ENCODE peak calls at places on chromosomes 2 and 18, in six cellular contexts. One of them, this sample, is unnamed.

GRCh38 chr18:51614033-51614432 is 416.6 kb upstream of the MEX3C start:
- DNase-seq in WERI-Rb-1: no peak
- DNase-seq in cardiac fibroblast: peak; percentile 94
- DNase-seq in RPMI8226: peak; percentile 45
- DNase-seq in non-pigmented ciliary epithelial cell: peak; percentile 18
- DNase-seq in DMS79 treated with DMSO at 0.1 percent for 48 hours: no peak
- DNase-seq in this sample: peak; percentile 93

GRCh38 chr2:121454549-121455090 is 76.1 kb upstream of the RNU4ATAC start:
- DNase-seq in RPMI8226: no peak
- DNase-seq in cardiac fibroblast: peak; percentile 20
- DNase-seq in non-pigmented ciliary epithelial cell: no peak
- DNase-seq in WERI-Rb-1: no peak
- DNase-seq in DMS79 treated with DMSO at 0.1 percent for 48 hours: no peak
- DNase-seq in this sample: no peak

GRCh38 chr2:130307850-130308249 is 34.8 kb upstream of the IMP4 start:
- DNase-seq in WERI-Rb-1: no peak
- DNase-seq in RPMI8226: no peak
- DNase-seq in DMS79 treated with DMSO at 0.1 percent for 48 hours: no peak
- DNase-seq in cardiac fibroblast: no peak
- DNase-seq in non-pigmented ciliary epithelial cell: no peak
- DNase-seq in this sample: no peak

GRCh38 chr2:60429681-60430080 is 123.8 kb downstream of the BCL11A start:
- DNase-seq in RPMI8226: no peak
- DNase-seq in DMS79 treated with DMSO at 0.1 percent for 48 hours: no peak
- DNase-seq in WERI-Rb-1: no peak
- DNase-seq in cardiac fibroblast: no peak
- DNase-seq in non-pigmented ciliary epithelial cell: no peak
- DNase-seq in this sample: no peak

GRCh38 chr18:75714766-75715165 is 287.3 kb upstream of the SMIM21 start:
- DNase-seq in WERI-Rb-1: no peak
- DNase-seq in RPMI8226: no peak
- DNase-seq in DMS79 treated with DMSO at 0.1 percent for 48 hours: no peak
- DNase-seq in cardiac fibroblast: no peak
- DNase-seq in non-pigmented ciliary epithelial cell: no peak
- DNase-seq in this sample: no peak

GRCh38 chr2:134027980-134028379 is 225.9 kb upstream of the MGAT5 start:
- DNase-seq in WERI-Rb-1: no peak
- DNase-seq in RPMI8226: no peak
- DNase-seq in non-pigmented ciliary epithelial cell: no peak
- DNase-seq in DMS79 treated with DMSO at 0.1 percent for 48 hours: no peak
- DNase-seq in cardiac fibroblast: no peak
- DNase-seq in this sample: no peak

GRCh38 chr2:173962036-173962435 is 3.1 kb downstream of the SP3 start:
- DNase-seq in DMS79 treated with DMSO at 0.1 percent for 48 hours: no peak
- DNase-seq in cardiac fibroblast: peak; percentile 22
- DNase-seq in RPMI8226: peak; percentile 34
- DNase-seq in non-pigmented ciliary epithelial cell: no peak
- DNase-seq in WERI-Rb-1: no peak
- DNase-seq in this sample: no peak

GRCh38 chr18:49251451-49251850 is 209.0 kb downstream of the DYM start:
- DNase-seq in cardiac fibroblast: no peak
- DNase-seq in DMS79 treated with DMSO at 0.1 percent for 48 hours: no peak
- DNase-seq in RPMI8226: no peak
- DNase-seq in WERI-Rb-1: peak; percentile 69
- DNase-seq in non-pigmented ciliary epithelial cell: no peak
- DNase-seq in this sample: no peak

GRCh38 chr2:74507926-74508520 is 528 bp upstream of the PCGF1 start:
- DNase-seq in DMS79 treated with DMSO at 0.1 percent for 48 hours: peak; percentile 25
- DNase-seq in cardiac fibroblast: peak; percentile 46
- DNase-seq in WERI-Rb-1: peak; percentile 95
- DNase-seq in RPMI8226: peak; percentile 48
- DNase-seq in non-pigmented ciliary epithelial cell: no peak
- DNase-seq in this sample: no peak

GRCh38 chr18:62999392-62999791 is 284.1 kb downstream of the PHLPP1 start:
- DNase-seq in cardiac fibroblast: peak; percentile 93
- DNase-seq in DMS79 treated with DMSO at 0.1 percent for 48 hours: no peak
- DNase-seq in RPMI8226: no peak
- DNase-seq in non-pigmented ciliary epithelial cell: no peak
- DNase-seq in WERI-Rb-1: no peak
- DNase-seq in this sample: no peak

GRCh38 chr18:58335223-58335622 is 291.2 kb downstream of the NEDD4L start:
- DNase-seq in RPMI8226: no peak
- DNase-seq in WERI-Rb-1: no peak
- DNase-seq in non-pigmented ciliary epithelial cell: no peak
- DNase-seq in DMS79 treated with DMSO at 0.1 percent for 48 hours: no peak
- DNase-seq in cardiac fibroblast: no peak
- DNase-seq in this sample: no peak

GRCh38 chr2:167331636-167332232 is 443.5 kb downstream of the XIRP2 start:
- DNase-seq in non-pigmented ciliary epithelial cell: no peak
- DNase-seq in cardiac fibroblast: peak; percentile 1
- DNase-seq in RPMI8226: peak; percentile 6
- DNase-seq in WERI-Rb-1: peak; percentile 46
- DNase-seq in DMS79 treated with DMSO at 0.1 percent for 48 hours: no peak
- DNase-seq in this sample: no peak

GRCh38 chr2:98806266-98806697 is 75.3 kb upstream of the MGAT4A start:
- DNase-seq in non-pigmented ciliary epithelial cell: no peak
- DNase-seq in cardiac fibroblast: peak; percentile 70
- DNase-seq in RPMI8226: peak; percentile 45
- DNase-seq in WERI-Rb-1: no peak
- DNase-seq in DMS79 treated with DMSO at 0.1 percent for 48 hours: peak; percentile 78
- DNase-seq in this sample: peak; percentile 92

GRCh38 chr2:18178736-18179349 is 300.4 kb downstream of the KCNS3 start:
- DNase-seq in RPMI8226: peak; percentile 56
- DNase-seq in cardiac fibroblast: peak; percentile 48
- DNase-seq in DMS79 treated with DMSO at 0.1 percent for 48 hours: peak; percentile 53
- DNase-seq in WERI-Rb-1: peak; percentile 66
- DNase-seq in non-pigmented ciliary epithelial cell: no peak
- DNase-seq in this sample: no peak

GRCh38 chr2:240778426-240778825 is 41.6 kb downstream of the KIF1A start:
- DNase-seq in WERI-Rb-1: no peak
- DNase-seq in cardiac fibroblast: no peak
- DNase-seq in non-pigmented ciliary epithelial cell: no peak
- DNase-seq in DMS79 treated with DMSO at 0.1 percent for 48 hours: no peak
- DNase-seq in RPMI8226: no peak
- DNase-seq in this sample: no peak

GRCh38 chr2:144550916-144551315 is 31.0 kb upstream of the ZEB2 start:
- DNase-seq in non-pigmented ciliary epithelial cell: no peak
- DNase-seq in RPMI8226: no peak
- DNase-seq in DMS79 treated with DMSO at 0.1 percent for 48 hours: no peak
- DNase-seq in cardiac fibroblast: no peak
- DNase-seq in WERI-Rb-1: no peak
- DNase-seq in this sample: no peak

GRCh38 chr2:57141269-57141668 is 905.3 kb upstream of the VRK2 start:
- DNase-seq in RPMI8226: peak; percentile 52
- DNase-seq in cardiac fibroblast: no peak
- DNase-seq in non-pigmented ciliary epithelial cell: no peak
- DNase-seq in WERI-Rb-1: no peak
- DNase-seq in DMS79 treated with DMSO at 0.1 percent for 48 hours: no peak
- DNase-seq in this sample: no peak

GRCh38 chr2:127408004-127408806 is 10.0 kb upstream of the PROC start:
- DNase-seq in RPMI8226: peak; percentile 95
- DNase-seq in WERI-Rb-1: peak; percentile 95
- DNase-seq in DMS79 treated with DMSO at 0.1 percent for 48 hours: peak; percentile 84
- DNase-seq in non-pigmented ciliary epithelial cell: peak; percentile 28
- DNase-seq in cardiac fibroblast: peak; percentile 94
- DNase-seq in this sample: peak; percentile 89

GRCh38 chr2:176140520-176141317 is 10.6 kb upstream of the HOXD4 start:
- DNase-seq in RPMI8226: peak; percentile 47
- DNase-seq in cardiac fibroblast: peak; percentile 66
- DNase-seq in non-pigmented ciliary epithelial cell: no peak
- DNase-seq in WERI-Rb-1: peak; percentile 74
- DNase-seq in DMS79 treated with DMSO at 0.1 percent for 48 hours: no peak
- DNase-seq in this sample: peak; percentile 60

GRCh38 chr2:223944166-223944703 is 900 bp downstream of the WDFY1 start:
- DNase-seq in RPMI8226: no peak
- DNase-seq in non-pigmented ciliary epithelial cell: no peak
- DNase-seq in WERI-Rb-1: peak; percentile 42
- DNase-seq in DMS79 treated with DMSO at 0.1 percent for 48 hours: no peak
- DNase-seq in cardiac fibroblast: no peak
- DNase-seq in this sample: peak; percentile 9

GRCh38 chr2:124081154-124081771 is 56.2 kb downstream of the CNTNAP5 start:
- DNase-seq in cardiac fibroblast: peak; percentile 24
- DNase-seq in WERI-Rb-1: no peak
- DNase-seq in non-pigmented ciliary epithelial cell: no peak
- DNase-seq in RPMI8226: no peak
- DNase-seq in DMS79 treated with DMSO at 0.1 percent for 48 hours: no peak
- DNase-seq in this sample: no peak

GRCh38 chr2:23241611-23242245 is 143.3 kb upstream of the KLHL29 start:
- DNase-seq in RPMI8226: no peak
- DNase-seq in non-pigmented ciliary epithelial cell: no peak
- DNase-seq in cardiac fibroblast: no peak
- DNase-seq in WERI-Rb-1: no peak
- DNase-seq in DMS79 treated with DMSO at 0.1 percent for 48 hours: no peak
- DNase-seq in this sample: no peak

GRCh38 chr2:224284134-224284946 is 117.6 kb downstream of the FAM124B start:
- DNase-seq in WERI-Rb-1: peak; percentile 44
- DNase-seq in RPMI8226: peak; percentile 28
- DNase-seq in cardiac fibroblast: peak; percentile 46
- DNase-seq in DMS79 treated with DMSO at 0.1 percent for 48 hours: peak; percentile 25
- DNase-seq in non-pigmented ciliary epithelial cell: no peak
- DNase-seq in this sample: peak; percentile 6

GRCh38 chr2:172829229-172829628 is 93.6 kb downstream of the RAPGEF4 start:
- DNase-seq in DMS79 treated with DMSO at 0.1 percent for 48 hours: no peak
- DNase-seq in cardiac fibroblast: peak; percentile 66
- DNase-seq in RPMI8226: no peak
- DNase-seq in WERI-Rb-1: no peak
- DNase-seq in non-pigmented ciliary epithelial cell: peak; percentile 87
- DNase-seq in this sample: peak; percentile 98

GRCh38 chr2:116442418-116442817 is 1372.1 kb upstream of the DDX18 start:
- DNase-seq in RPMI8226: no peak
- DNase-seq in cardiac fibroblast: no peak
- DNase-seq in WERI-Rb-1: no peak
- DNase-seq in non-pigmented ciliary epithelial cell: no peak
- DNase-seq in DMS79 treated with DMSO at 0.1 percent for 48 hours: no peak
- DNase-seq in this sample: no peak

GRCh38 chr2:69731575-69731974 is 10.4 kb upstream of the ANXA4 start:
- DNase-seq in cardiac fibroblast: no peak
- DNase-seq in RPMI8226: no peak
- DNase-seq in WERI-Rb-1: no peak
- DNase-seq in DMS79 treated with DMSO at 0.1 percent for 48 hours: no peak
- DNase-seq in non-pigmented ciliary epithelial cell: no peak
- DNase-seq in this sample: no peak

GRCh38 chr2:67260348-67261277 is 136.5 kb upstream of the ETAA1 start:
- DNase-seq in DMS79 treated with DMSO at 0.1 percent for 48 hours: no peak
- DNase-seq in WERI-Rb-1: no peak
- DNase-seq in RPMI8226: no peak
- DNase-seq in non-pigmented ciliary epithelial cell: peak; percentile 99
- DNase-seq in cardiac fibroblast: peak; percentile 85
- DNase-seq in this sample: peak; percentile 91

GRCh38 chr18:59672125-59672769 is 25.0 kb downstream of the CCBE1 start:
- DNase-seq in DMS79 treated with DMSO at 0.1 percent for 48 hours: peak; percentile 87
- DNase-seq in non-pigmented ciliary epithelial cell: no peak
- DNase-seq in WERI-Rb-1: no peak
- DNase-seq in RPMI8226: peak; percentile 16
- DNase-seq in cardiac fibroblast: peak; percentile 47
- DNase-seq in this sample: no peak

GRCh38 chr18:42936289-42936688 is 179.2 kb downstream of the RIT2 start:
- DNase-seq in DMS79 treated with DMSO at 0.1 percent for 48 hours: no peak
- DNase-seq in cardiac fibroblast: no peak
- DNase-seq in WERI-Rb-1: no peak
- DNase-seq in RPMI8226: no peak
- DNase-seq in non-pigmented ciliary epithelial cell: no peak
- DNase-seq in this sample: no peak

GRCh38 chr18:5073026-5073944 is 123.8 kb downstream of the AKAIN1 start:
- DNase-seq in non-pigmented ciliary epithelial cell: no peak
- DNase-seq in RPMI8226: peak; percentile 40
- DNase-seq in DMS79 treated with DMSO at 0.1 percent for 48 hours: peak; percentile 61
- DNase-seq in WERI-Rb-1: peak; percentile 36
- DNase-seq in cardiac fibroblast: peak; percentile 21
- DNase-seq in this sample: peak; percentile 2

GRCh38 chr2:120620025-120620793 is 115.5 kb upstream of the GLI2 start:
- DNase-seq in cardiac fibroblast: no peak
- DNase-seq in non-pigmented ciliary epithelial cell: no peak
- DNase-seq in DMS79 treated with DMSO at 0.1 percent for 48 hours: no peak
- DNase-seq in WERI-Rb-1: no peak
- DNase-seq in RPMI8226: no peak
- DNase-seq in this sample: peak; percentile 69

GRCh38 chr2:136126021-136126420 is 8.1 kb upstream of the CXCR4 start:
- DNase-seq in DMS79 treated with DMSO at 0.1 percent for 48 hours: no peak
- DNase-seq in cardiac fibroblast: no peak
- DNase-seq in RPMI8226: no peak
- DNase-seq in non-pigmented ciliary epithelial cell: no peak
- DNase-seq in WERI-Rb-1: peak; percentile 23
- DNase-seq in this sample: no peak

GRCh38 chr18:33210575-33211189 is 229.8 kb downstream of the CCDC178 start:
- DNase-seq in WERI-Rb-1: peak; percentile 9
- DNase-seq in non-pigmented ciliary epithelial cell: no peak
- DNase-seq in cardiac fibroblast: peak; percentile 43
- DNase-seq in DMS79 treated with DMSO at 0.1 percent for 48 hours: peak; percentile 55
- DNase-seq in RPMI8226: peak; percentile 59
- DNase-seq in this sample: no peak

GRCh38 chr2:73823916-73824523 is 4.7 kb upstream of the STAMBP start:
- DNase-seq in WERI-Rb-1: peak; percentile 51
- DNase-seq in RPMI8226: peak; percentile 70
- DNase-seq in non-pigmented ciliary epithelial cell: peak; percentile 77
- DNase-seq in cardiac fibroblast: peak; percentile 94
- DNase-seq in DMS79 treated with DMSO at 0.1 percent for 48 hours: peak; percentile 66
- DNase-seq in this sample: no peak

GRCh38 chr2:27095427-27095744 is 8.8 kb downstream of the KHK start:
- DNase-seq in cardiac fibroblast: no peak
- DNase-seq in DMS79 treated with DMSO at 0.1 percent for 48 hours: no peak
- DNase-seq in WERI-Rb-1: no peak
- DNase-seq in RPMI8226: no peak
- DNase-seq in non-pigmented ciliary epithelial cell: no peak
- DNase-seq in this sample: no peak

GRCh38 chr2:217653240-217653639 is 349.6 kb downstream of the TNS1 start:
- DNase-seq in non-pigmented ciliary epithelial cell: peak; percentile 4
- DNase-seq in cardiac fibroblast: peak; percentile 68
- DNase-seq in WERI-Rb-1: no peak
- DNase-seq in DMS79 treated with DMSO at 0.1 percent for 48 hours: no peak
- DNase-seq in RPMI8226: no peak
- DNase-seq in this sample: peak; percentile 57

GRCh38 chr2:153787612-153788011 is 84.1 kb upstream of the GALNT13 start:
- DNase-seq in cardiac fibroblast: no peak
- DNase-seq in WERI-Rb-1: no peak
- DNase-seq in RPMI8226: no peak
- DNase-seq in DMS79 treated with DMSO at 0.1 percent for 48 hours: no peak
- DNase-seq in non-pigmented ciliary epithelial cell: no peak
- DNase-seq in this sample: no peak

GRCh38 chr2:29966256-29966655 is 44.9 kb upstream of the ALK start:
- DNase-seq in RPMI8226: no peak
- DNase-seq in non-pigmented ciliary epithelial cell: no peak
- DNase-seq in WERI-Rb-1: no peak
- DNase-seq in cardiac fibroblast: no peak
- DNase-seq in DMS79 treated with DMSO at 0.1 percent for 48 hours: no peak
- DNase-seq in this sample: no peak

GRCh38 chr2:120312861-120313694 is 32.9 kb upstream of the INHBB start:
- DNase-seq in DMS79 treated with DMSO at 0.1 percent for 48 hours: peak; percentile 89
- DNase-seq in cardiac fibroblast: peak; percentile 84
- DNase-seq in non-pigmented ciliary epithelial cell: peak; percentile 40
- DNase-seq in WERI-Rb-1: peak; percentile 83
- DNase-seq in RPMI8226: peak; percentile 84
- DNase-seq in this sample: peak; percentile 58

GRCh38 chr18:36386150-36386920 is 88.8 kb downstream of the FHOD3 start:
- DNase-seq in RPMI8226: no peak
- DNase-seq in non-pigmented ciliary epithelial cell: no peak
- DNase-seq in cardiac fibroblast: no peak
- DNase-seq in WERI-Rb-1: no peak
- DNase-seq in DMS79 treated with DMSO at 0.1 percent for 48 hours: no peak
- DNase-seq in this sample: no peak

This sample was measured in NCI-H226.